ENCODE peak calls at places on chromosomes 16 and 17, in four cellular contexts. One of them, this sample, is unnamed.

GRCh38 chr16:84055801-84056634 is 13.4 kb upstream of the SLC38A8 start:
- DNase-seq in PC-9: no peak
- DNase-seq in left lung: peak
- DNase-seq in uterus: peak
- DNase-seq in this sample: no peak

GRCh38 chr17:45821147-45821546 is 23.5 kb upstream of the SPPL2C start:
- DNase-seq in PC-9: no peak
- DNase-seq in left lung: no peak
- DNase-seq in uterus: no peak
- DNase-seq in this sample: no peak

GRCh38 chr16:23071202-23072083 is 77.8 kb downstream of the USP31 start:
- DNase-seq in PC-9: no peak
- DNase-seq in left lung: no peak
- DNase-seq in uterus: no peak
- DNase-seq in this sample: peak

GRCh38 chr16:48535831-48536599 is 74.0 kb downstream of the N4BP1 start:
- DNase-seq in PC-9: no peak
- DNase-seq in left lung: peak
- DNase-seq in uterus: peak
- DNase-seq in this sample: peak

GRCh38 chr16:75097941-75098897 is 18.4 kb downstream of the LDHD start:
- DNase-seq in PC-9: no peak
- DNase-seq in left lung: peak
- DNase-seq in uterus: no peak
- DNase-seq in this sample: no peak

GRCh38 chr17:1031711-1032110 is 34.8 kb downstream of the TIMM22 start:
- DNase-seq in PC-9: no peak
- DNase-seq in left lung: peak
- DNase-seq in uterus: peak
- DNase-seq in this sample: no peak

GRCh38 chr17:77620282-77620681 is 338.2 kb upstream of the TNRC6C start:
- DNase-seq in PC-9: no peak
- DNase-seq in left lung: no peak
- DNase-seq in uterus: no peak
- DNase-seq in this sample: no peak

GRCh38 chr17:67995568-67996191 is 589 bp downstream of the C17orf58 start:
- DNase-seq in PC-9: no peak
- DNase-seq in left lung: no peak
- DNase-seq in uterus: peak
- DNase-seq in this sample: peak

GRCh38 chr16:11354733-11355574 is 9.7 kb downstream of the RMI2 start:
- DNase-seq in PC-9: no peak
- DNase-seq in left lung: no peak
- DNase-seq in uterus: peak
- DNase-seq in this sample: no peak

GRCh38 chr17:41518789-41519449 is at the start of gene KRT15:
- DNase-seq in PC-9: peak
- DNase-seq in left lung: no peak
- DNase-seq in uterus: no peak
- DNase-seq in this sample: peak

GRCh38 chr17:42421479-42422332 is 1.4 kb downstream of the CAVIN1 start:
- DNase-seq in PC-9: no peak
- DNase-seq in left lung: peak
- DNase-seq in uterus: peak
- DNase-seq in this sample: peak

GRCh38 chr17:49696233-49696761 is 11.5 kb downstream of the SLC35B1 start:
- DNase-seq in PC-9: no peak
- DNase-seq in left lung: no peak
- DNase-seq in uterus: no peak
- DNase-seq in this sample: no peak

GRCh38 chr16:87757841-87758426 is 7.9 kb downstream of the KLHDC4 start:
- DNase-seq in PC-9: peak
- DNase-seq in left lung: no peak
- DNase-seq in uterus: no peak
- DNase-seq in this sample: peak

GRCh38 chr17:77451894-77452852 is 311.4 kb downstream of the SEC14L1 start:
- DNase-seq in PC-9: no peak
- DNase-seq in left lung: peak
- DNase-seq in uterus: peak
- DNase-seq in this sample: peak

GRCh38 chr17:65064452-65065019 is 8.0 kb upstream of the GNA13 start:
- DNase-seq in PC-9: peak
- DNase-seq in left lung: no peak
- DNase-seq in uterus: no peak
- DNase-seq in this sample: peak

GRCh38 chr16:4217246-4218131 is 24.4 kb downstream of the SRL start:
- DNase-seq in PC-9: peak
- DNase-seq in left lung: no peak
- DNase-seq in uterus: peak
- DNase-seq in this sample: no peak

GRCh38 chr17:7132511-7133094 is 18.0 kb upstream of the ASGR2 start:
- DNase-seq in PC-9: no peak
- DNase-seq in left lung: no peak
- DNase-seq in uterus: no peak
- DNase-seq in this sample: no peak

GRCh38 chr16:22123146-22123545 is 30.8 kb downstream of the VWA3A start:
- DNase-seq in PC-9: peak
- DNase-seq in left lung: no peak
- DNase-seq in uterus: no peak
- DNase-seq in this sample: no peak

GRCh38 chr16:67148221-67148620 is 2.6 kb downstream of the B3GNT9 start:
- DNase-seq in PC-9: no peak
- DNase-seq in left lung: no peak
- DNase-seq in uterus: no peak
- DNase-seq in this sample: no peak

GRCh38 chr17:65370669-65371126 is 190.8 kb downstream of the AXIN2 start:
- DNase-seq in PC-9: peak
- DNase-seq in left lung: no peak
- DNase-seq in uterus: no peak
- DNase-seq in this sample: no peak

GRCh38 chr17:4501295-4501949 is 2.7 kb downstream of the SPNS2 start:
- DNase-seq in PC-9: peak
- DNase-seq in left lung: no peak
- DNase-seq in uterus: no peak
- DNase-seq in this sample: no peak

GRCh38 chr17:9294661-9295210 is 273.4 kb downstream of the NTN1 start:
- DNase-seq in PC-9: no peak
- DNase-seq in left lung: no peak
- DNase-seq in uterus: no peak
- DNase-seq in this sample: no peak

GRCh38 chr16:11205754-11206459 is 50.1 kb downstream of the SOCS1 start:
- DNase-seq in PC-9: no peak
- DNase-seq in left lung: peak
- DNase-seq in uterus: no peak
- DNase-seq in this sample: no peak

DNA sequence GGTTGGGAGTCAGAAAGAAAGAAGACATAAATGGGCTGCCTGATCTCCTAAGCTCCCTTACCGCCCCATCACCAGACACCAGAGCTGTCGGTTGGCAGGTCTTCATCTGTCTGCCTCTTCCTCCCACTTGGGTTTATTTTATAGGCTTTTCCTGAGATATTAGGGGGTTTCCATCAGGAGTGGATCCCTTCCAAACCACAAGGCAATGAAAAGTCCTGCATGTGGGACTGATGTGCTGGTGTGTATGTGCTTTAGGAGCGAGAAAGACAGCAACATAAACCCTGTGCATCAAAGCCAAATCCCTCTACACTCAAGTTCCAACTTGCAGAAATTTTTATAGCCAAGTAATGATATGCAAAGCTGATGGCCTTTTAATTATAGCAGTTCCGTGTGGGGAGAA is 389.5 kb downstream of the SLC39A11 start:
- DNase-seq in PC-9: no peak
- DNase-seq in left lung: no peak
- DNase-seq in uterus: no peak
- DNase-seq in this sample: no peak
- H3K27ac ChIP-seq in PC-9: no peak
- H3K27ac ChIP-seq in left lung: no peak
- H3K27ac ChIP-seq in uterus: no peak
- H3K27ac ChIP-seq in this sample: peak

GRCh38 chr16:50178397-50179018 is 25.4 kb downstream of the TENT4B start:
- DNase-seq in PC-9: no peak
- DNase-seq in left lung: no peak
- DNase-seq in uterus: no peak
- DNase-seq in this sample: no peak
- H3K27ac ChIP-seq in PC-9: no peak
- H3K27ac ChIP-seq in left lung: no peak
- H3K27ac ChIP-seq in uterus: no peak
- H3K27ac ChIP-seq in this sample: no peak

GRCh38 chr17:2433696-2434095 is 32.8 kb upstream of the MNT start:
- DNase-seq in PC-9: no peak
- DNase-seq in left lung: no peak
- DNase-seq in uterus: no peak
- DNase-seq in this sample: peak

GRCh38 chr17:2435181-2435741 is 34.4 kb upstream of the MNT start:
- DNase-seq in PC-9: no peak
- DNase-seq in left lung: no peak
- DNase-seq in uterus: no peak
- DNase-seq in this sample: no peak

GRCh38 chr17:2435852-2436251 is 35.0 kb upstream of the MNT start:
- DNase-seq in PC-9: no peak
- DNase-seq in left lung: no peak
- DNase-seq in uterus: no peak
- DNase-seq in this sample: no peak

GRCh38 chr17:2438823-2439222 is 38.0 kb upstream of the MNT start:
- DNase-seq in PC-9: no peak
- DNase-seq in left lung: no peak
- DNase-seq in uterus: no peak
- DNase-seq in this sample: no peak

DNA sequence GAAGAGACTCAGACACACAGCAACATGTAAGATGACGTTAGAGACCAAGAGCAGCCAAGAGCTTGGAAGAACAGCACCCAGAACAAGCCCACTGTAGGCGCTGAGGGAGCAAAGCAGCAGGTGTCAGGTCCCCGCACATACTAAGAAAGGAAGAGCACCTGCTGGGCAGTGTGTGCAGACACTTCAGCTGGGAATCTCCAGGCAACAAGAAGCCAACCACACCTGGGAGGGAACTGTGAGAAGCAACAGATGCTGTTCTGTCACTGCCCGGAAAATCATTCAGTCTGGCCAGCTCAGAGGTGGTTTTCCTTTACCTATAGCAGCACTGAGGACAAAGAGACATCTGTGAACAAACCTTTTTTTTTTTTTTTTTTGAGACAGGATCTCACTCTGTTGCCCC is 35.7 kb upstream of the MNT start:
- DNase-seq in PC-9: no peak
- DNase-seq in left lung: no peak
- DNase-seq in uterus: no peak
- DNase-seq in this sample: no peak
- H3K27ac ChIP-seq in PC-9: no peak
- H3K27ac ChIP-seq in left lung: no peak
- H3K27ac ChIP-seq in uterus: no peak
- H3K27ac ChIP-seq in this sample: no peak

GRCh38 chr16:58001781-58002410 is 689 bp downstream of the USB1 start:
- DNase-seq in PC-9: no peak
- DNase-seq in left lung: no peak
- DNase-seq in uterus: no peak
- DNase-seq in this sample: no peak
- H3K27ac ChIP-seq in PC-9: no peak
- H3K27ac ChIP-seq in left lung: peak
- H3K27ac ChIP-seq in uterus: peak
- H3K27ac ChIP-seq in this sample: peak

GRCh38 chr17:13510062-13510461 is 91.7 kb downstream of the HS3ST3A1 start:
- DNase-seq in PC-9: no peak
- DNase-seq in left lung: no peak
- DNase-seq in uterus: no peak
- DNase-seq in this sample: no peak
- H3K27ac ChIP-seq in PC-9: no peak
- H3K27ac ChIP-seq in left lung: no peak
- H3K27ac ChIP-seq in uterus: no peak
- H3K27ac ChIP-seq in this sample: no peak

DNA sequence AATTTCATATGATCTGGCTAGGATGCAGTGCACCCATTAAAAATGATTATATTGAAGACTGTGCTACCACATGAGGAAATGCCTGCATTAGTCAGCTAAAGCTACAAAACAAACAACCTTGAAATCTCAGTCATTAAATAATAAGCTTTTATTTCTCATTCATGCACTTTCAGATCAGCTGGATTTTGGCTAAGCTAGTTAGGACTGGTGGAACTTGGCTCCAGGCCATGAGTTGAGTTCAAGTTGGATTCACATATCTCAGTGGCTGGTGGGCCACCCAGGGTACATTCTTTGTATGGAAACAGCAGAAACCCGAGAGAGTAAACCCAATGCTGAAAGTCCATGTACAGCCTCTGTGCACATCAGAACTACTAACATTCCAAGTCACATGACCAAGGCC is 6.4 kb upstream of the SLFN12L start:
- DNase-seq in PC-9: no peak
- DNase-seq in left lung: no peak
- DNase-seq in uterus: no peak
- DNase-seq in this sample: no peak
- H3K27ac ChIP-seq in PC-9: no peak
- H3K27ac ChIP-seq in left lung: no peak
- H3K27ac ChIP-seq in uterus: no peak
- H3K27ac ChIP-seq in this sample: no peak

This sample was measured in RWPE1.